ENCODE peak calls at places on chromosomes 16 and 17, in nine cellular contexts. One of them, this sample, is unnamed.

GRCh38 chr17:68800731-68801130 is 154.5 kb downstream of the ABCA8 start:
- DNase-seq in esophagus squamous epithelium: no peak
- DNase-seq in dorsolateral prefrontal cortex: no peak
- DNase-seq in AG04450: no peak
- DNase-seq in foreskin fibroblast: no peak
- DNase-seq in lower lobe of right lung: no peak
- DNase-seq in uterus: no peak
- DNase-seq in upper lobe of right lung: no peak
- DNase-seq in progenitor cell of endocrine pancreas: no peak
- DNase-seq in this sample: no peak

GRCh38 chr17:14169287-14169686 is 67.4 kb downstream of the CDRT15 start:
- DNase-seq in esophagus squamous epithelium: no peak
- DNase-seq in dorsolateral prefrontal cortex: no peak
- DNase-seq in AG04450: no peak
- DNase-seq in foreskin fibroblast: no peak
- DNase-seq in lower lobe of right lung: no peak
- DNase-seq in uterus: no peak
- DNase-seq in upper lobe of right lung: no peak
- DNase-seq in progenitor cell of endocrine pancreas: no peak
- DNase-seq in this sample: no peak

GRCh38 chr16:75319513-75320401 is 68.3 kb upstream of the BCAR1 start:
- DNase-seq in esophagus squamous epithelium: no peak
- DNase-seq in dorsolateral prefrontal cortex: no peak
- DNase-seq in AG04450: peak
- DNase-seq in foreskin fibroblast: peak
- DNase-seq in lower lobe of right lung: no peak
- DNase-seq in uterus: no peak
- DNase-seq in upper lobe of right lung: no peak
- DNase-seq in progenitor cell of endocrine pancreas: no peak
- DNase-seq in this sample: no peak

GRCh38 chr17:8430966-8431365 is 4.7 kb upstream of the NDEL1 start:
- DNase-seq in esophagus squamous epithelium: no peak
- DNase-seq in dorsolateral prefrontal cortex: no peak
- DNase-seq in AG04450: no peak
- DNase-seq in foreskin fibroblast: no peak
- DNase-seq in lower lobe of right lung: no peak
- DNase-seq in uterus: peak
- DNase-seq in upper lobe of right lung: no peak
- DNase-seq in progenitor cell of endocrine pancreas: no peak
- DNase-seq in this sample: no peak

GRCh38 chr16:69883744-69884143 is 67.4 kb upstream of the CLEC18A start:
- DNase-seq in esophagus squamous epithelium: no peak
- DNase-seq in dorsolateral prefrontal cortex: no peak
- DNase-seq in AG04450: no peak
- DNase-seq in foreskin fibroblast: no peak
- DNase-seq in lower lobe of right lung: no peak
- DNase-seq in uterus: no peak
- DNase-seq in upper lobe of right lung: no peak
- DNase-seq in progenitor cell of endocrine pancreas: no peak
- DNase-seq in this sample: no peak

GRCh38 chr16:10009691-10010090 is 172.5 kb downstream of the GRIN2A start:
- DNase-seq in esophagus squamous epithelium: no peak
- DNase-seq in dorsolateral prefrontal cortex: peak
- DNase-seq in AG04450: no peak
- DNase-seq in foreskin fibroblast: no peak
- DNase-seq in lower lobe of right lung: no peak
- DNase-seq in uterus: no peak
- DNase-seq in upper lobe of right lung: no peak
- DNase-seq in progenitor cell of endocrine pancreas: no peak
- DNase-seq in this sample: no peak

GRCh38 chr16:88798772-88799455 is 4.7 kb upstream of the CDT1 start:
- DNase-seq in esophagus squamous epithelium: no peak
- DNase-seq in dorsolateral prefrontal cortex: no peak
- DNase-seq in AG04450: no peak
- DNase-seq in foreskin fibroblast: no peak
- DNase-seq in lower lobe of right lung: no peak
- DNase-seq in uterus: no peak
- DNase-seq in upper lobe of right lung: no peak
- DNase-seq in progenitor cell of endocrine pancreas: no peak
- DNase-seq in this sample: no peak

GRCh38 chr17:3964203-3965122 is at the start of gene ATP2A3:
- DNase-seq in esophagus squamous epithelium: no peak
- DNase-seq in dorsolateral prefrontal cortex: no peak
- DNase-seq in AG04450: no peak
- DNase-seq in foreskin fibroblast: no peak
- DNase-seq in lower lobe of right lung: peak
- DNase-seq in uterus: no peak
- DNase-seq in upper lobe of right lung: peak
- DNase-seq in progenitor cell of endocrine pancreas: no peak
- DNase-seq in this sample: peak

GRCh38 chr17:28716740-28717577 is 709 bp downstream of the RAB34 start:
- DNase-seq in esophagus squamous epithelium: no peak
- DNase-seq in dorsolateral prefrontal cortex: no peak
- DNase-seq in AG04450: no peak
- DNase-seq in foreskin fibroblast: peak
- DNase-seq in lower lobe of right lung: peak
- DNase-seq in uterus: no peak
- DNase-seq in upper lobe of right lung: peak
- DNase-seq in progenitor cell of endocrine pancreas: peak
- DNase-seq in this sample: no peak

GRCh38 chr17:29958947-29959657 is 17.7 kb downstream of the EFCAB5 start:
- DNase-seq in esophagus squamous epithelium: no peak
- DNase-seq in dorsolateral prefrontal cortex: no peak
- DNase-seq in AG04450: no peak
- DNase-seq in foreskin fibroblast: no peak
- DNase-seq in lower lobe of right lung: no peak
- DNase-seq in uterus: no peak
- DNase-seq in upper lobe of right lung: no peak
- DNase-seq in progenitor cell of endocrine pancreas: no peak
- DNase-seq in this sample: no peak

GRCh38 chr16:47916266-47916665 is 239.5 kb downstream of the ABCC12 start:
- DNase-seq in esophagus squamous epithelium: no peak
- DNase-seq in dorsolateral prefrontal cortex: no peak
- DNase-seq in AG04450: no peak
- DNase-seq in foreskin fibroblast: no peak
- DNase-seq in lower lobe of right lung: no peak
- DNase-seq in uterus: no peak
- DNase-seq in upper lobe of right lung: no peak
- DNase-seq in progenitor cell of endocrine pancreas: no peak
- DNase-seq in this sample: no peak

GRCh38 chr16:3254309-3254708 is 2.1 kb downstream of the MEFV start:
- DNase-seq in esophagus squamous epithelium: no peak
- DNase-seq in dorsolateral prefrontal cortex: no peak
- DNase-seq in AG04450: no peak
- DNase-seq in foreskin fibroblast: no peak
- DNase-seq in lower lobe of right lung: no peak
- DNase-seq in uterus: no peak
- DNase-seq in upper lobe of right lung: no peak
- DNase-seq in progenitor cell of endocrine pancreas: no peak
- DNase-seq in this sample: no peak
- TF ChIP-seq CTCF in esophagus squamous epithelium: no peak
- TF ChIP-seq CTCF in dorsolateral prefrontal cortex: no peak
- TF ChIP-seq CTCF in AG04450: no peak
- TF ChIP-seq CTCF in foreskin fibroblast: no peak
- TF ChIP-seq CTCF in lower lobe of right lung: no peak
- TF ChIP-seq CTCF in uterus: no peak
- TF ChIP-seq CTCF in upper lobe of right lung: no peak
- TF ChIP-seq CTCF in progenitor cell of endocrine pancreas: no peak
- TF ChIP-seq CTCF in this sample: no peak

GRCh38 chr17:35376245-35376644 is 2.8 kb upstream of the SLFN11 start:
- DNase-seq in esophagus squamous epithelium: no peak
- DNase-seq in dorsolateral prefrontal cortex: no peak
- DNase-seq in AG04450: no peak
- DNase-seq in foreskin fibroblast: peak
- DNase-seq in lower lobe of right lung: no peak
- DNase-seq in uterus: no peak
- DNase-seq in upper lobe of right lung: no peak
- DNase-seq in progenitor cell of endocrine pancreas: no peak
- DNase-seq in this sample: no peak
- TF ChIP-seq CTCF in esophagus squamous epithelium: no peak
- TF ChIP-seq CTCF in dorsolateral prefrontal cortex: no peak
- TF ChIP-seq CTCF in AG04450: no peak
- TF ChIP-seq CTCF in foreskin fibroblast: no peak
- TF ChIP-seq CTCF in lower lobe of right lung: no peak
- TF ChIP-seq CTCF in uterus: no peak
- TF ChIP-seq CTCF in upper lobe of right lung: no peak
- TF ChIP-seq CTCF in progenitor cell of endocrine pancreas: no peak
- TF ChIP-seq CTCF in this sample: no peak

GRCh38 chr17:17900615-17901520 is 64.1 kb upstream of the SREBF1 start:
- DNase-seq in esophagus squamous epithelium: no peak
- DNase-seq in dorsolateral prefrontal cortex: no peak
- DNase-seq in AG04450: peak
- DNase-seq in foreskin fibroblast: peak
- DNase-seq in lower lobe of right lung: peak
- DNase-seq in uterus: peak
- DNase-seq in upper lobe of right lung: peak
- DNase-seq in progenitor cell of endocrine pancreas: no peak
- DNase-seq in this sample: no peak

GRCh38 chr17:17904171-17905035 is 67.6 kb upstream of the SREBF1 start:
- DNase-seq in esophagus squamous epithelium: no peak
- DNase-seq in dorsolateral prefrontal cortex: no peak
- DNase-seq in AG04450: no peak
- DNase-seq in foreskin fibroblast: no peak
- DNase-seq in lower lobe of right lung: no peak
- DNase-seq in uterus: no peak
- DNase-seq in upper lobe of right lung: no peak
- DNase-seq in progenitor cell of endocrine pancreas: no peak
- DNase-seq in this sample: no peak

GRCh38 chr17:17905036-17905320 is 67.2 kb downstream of the TOM1L2 start:
- DNase-seq in esophagus squamous epithelium: no peak
- DNase-seq in dorsolateral prefrontal cortex: no peak
- DNase-seq in AG04450: no peak
- DNase-seq in foreskin fibroblast: no peak
- DNase-seq in lower lobe of right lung: no peak
- DNase-seq in uterus: no peak
- DNase-seq in upper lobe of right lung: no peak
- DNase-seq in progenitor cell of endocrine pancreas: no peak
- DNase-seq in this sample: no peak

GRCh38 chr17:17902877-17903276 is 66.1 kb upstream of the SREBF1 start:
- DNase-seq in esophagus squamous epithelium: no peak
- DNase-seq in dorsolateral prefrontal cortex: no peak
- DNase-seq in AG04450: no peak
- DNase-seq in foreskin fibroblast: no peak
- DNase-seq in lower lobe of right lung: no peak
- DNase-seq in uterus: no peak
- DNase-seq in upper lobe of right lung: no peak
- DNase-seq in progenitor cell of endocrine pancreas: no peak
- DNase-seq in this sample: no peak

DNA sequence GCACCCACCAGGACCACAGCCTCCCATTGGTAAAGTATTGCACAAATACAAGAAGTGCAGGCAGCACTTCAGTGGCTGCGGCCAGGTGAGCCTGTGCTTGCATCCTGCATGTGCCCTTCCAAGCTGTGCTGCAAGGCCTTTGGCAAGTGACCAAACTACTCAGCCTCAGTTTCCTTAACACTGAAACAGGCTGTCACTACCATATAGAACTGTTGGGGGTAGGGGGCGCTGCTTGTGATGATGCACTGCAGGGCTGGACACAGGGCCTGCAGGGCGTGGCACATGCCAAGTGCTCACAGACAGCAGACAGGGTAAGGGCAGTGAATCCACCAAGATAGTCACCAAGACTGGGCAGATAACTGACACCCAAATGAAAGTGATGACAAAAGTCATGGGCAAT is 65.6 kb upstream of the SREBF1 start:
- DNase-seq in esophagus squamous epithelium: no peak
- DNase-seq in dorsolateral prefrontal cortex: no peak
- DNase-seq in AG04450: no peak
- DNase-seq in foreskin fibroblast: no peak
- DNase-seq in lower lobe of right lung: no peak
- DNase-seq in uterus: no peak
- DNase-seq in upper lobe of right lung: no peak
- DNase-seq in progenitor cell of endocrine pancreas: no peak
- DNase-seq in this sample: no peak
- TF ChIP-seq CTCF in esophagus squamous epithelium: no peak
- TF ChIP-seq CTCF in dorsolateral prefrontal cortex: no peak
- TF ChIP-seq CTCF in AG04450: no peak
- TF ChIP-seq CTCF in foreskin fibroblast: no peak
- TF ChIP-seq CTCF in lower lobe of right lung: no peak
- TF ChIP-seq CTCF in uterus: no peak
- TF ChIP-seq CTCF in upper lobe of right lung: no peak
- TF ChIP-seq CTCF in progenitor cell of endocrine pancreas: no peak
- TF ChIP-seq CTCF in this sample: no peak

GRCh38 chr17:22305356-22306071 is 613.2 kb downstream of the KCNJ18 start:
- DNase-seq in esophagus squamous epithelium: no peak
- DNase-seq in dorsolateral prefrontal cortex: no peak
- DNase-seq in AG04450: no peak
- DNase-seq in foreskin fibroblast: no peak
- DNase-seq in lower lobe of right lung: no peak
- DNase-seq in uterus: no peak
- DNase-seq in upper lobe of right lung: no peak
- DNase-seq in progenitor cell of endocrine pancreas: no peak
- DNase-seq in this sample: no peak

DNA sequence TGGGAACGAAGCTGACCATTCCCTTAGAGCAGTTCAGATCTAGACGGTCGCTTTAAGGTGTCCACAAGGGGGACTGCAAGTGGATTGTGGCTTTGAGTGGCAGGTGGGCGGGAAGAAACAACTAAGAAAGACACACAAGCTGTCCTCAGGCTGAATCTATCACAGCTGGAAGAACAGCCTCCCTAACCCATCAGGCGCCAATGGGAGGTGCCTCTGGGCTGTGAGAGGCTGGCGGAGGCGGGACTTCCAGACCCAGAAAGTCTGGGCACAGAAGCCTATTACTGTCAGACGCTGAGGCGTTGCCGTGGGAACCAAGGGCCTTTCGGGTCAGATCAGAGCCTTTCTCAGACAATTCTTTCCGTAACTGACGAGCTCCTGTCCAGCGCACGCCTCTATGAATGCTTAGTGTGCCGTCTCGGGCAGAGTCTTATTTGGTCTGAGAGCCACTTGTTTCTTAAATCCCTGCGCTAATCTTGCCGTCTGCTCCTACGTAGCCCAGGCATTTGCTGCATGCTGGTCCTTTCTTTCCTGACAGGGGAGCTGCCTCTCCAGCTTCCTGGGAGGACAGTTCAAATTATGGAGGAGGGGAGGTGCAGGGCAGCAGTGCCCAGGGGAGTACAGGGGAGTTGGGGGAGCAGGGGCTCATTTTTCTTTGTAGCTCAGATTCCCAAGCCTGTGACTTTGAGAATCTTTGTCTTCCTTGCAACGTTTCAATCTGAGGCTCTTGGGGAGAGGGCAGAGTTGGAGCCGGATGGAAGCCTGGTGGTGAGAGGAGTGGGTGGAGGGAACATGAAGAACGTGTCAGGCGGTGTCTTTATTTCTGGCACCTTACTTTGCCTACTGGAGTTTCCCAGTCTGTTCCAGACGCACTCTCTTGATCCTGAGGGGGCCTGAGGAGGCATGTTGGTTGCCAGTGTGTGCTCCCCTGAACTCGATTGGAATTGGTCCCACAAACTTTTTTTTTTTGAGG is 618.7 kb downstream of the KCNJ18 start:
- DNase-seq in esophagus squamous epithelium: no peak
- DNase-seq in dorsolateral prefrontal cortex: peak
- DNase-seq in AG04450: no peak
- DNase-seq in foreskin fibroblast: no peak
- DNase-seq in lower lobe of right lung: no peak
- DNase-seq in uterus: no peak
- DNase-seq in upper lobe of right lung: no peak
- DNase-seq in progenitor cell of endocrine pancreas: no peak
- DNase-seq in this sample: no peak
- TF ChIP-seq CTCF in esophagus squamous epithelium: no peak
- TF ChIP-seq CTCF in dorsolateral prefrontal cortex: no peak
- TF ChIP-seq CTCF in AG04450: no peak
- TF ChIP-seq CTCF in foreskin fibroblast: no peak
- TF ChIP-seq CTCF in lower lobe of right lung: no peak
- TF ChIP-seq CTCF in uterus: no peak
- TF ChIP-seq CTCF in upper lobe of right lung: no peak
- TF ChIP-seq CTCF in progenitor cell of endocrine pancreas: no peak
- TF ChIP-seq CTCF in this sample: no peak

This sample was measured in natural killer cell.